ENCODE peak calls at places on chromosomes 5 and 9, in five cellular contexts. V is mammary epithelial cell, I is neural progenitor cell, F is neuronal stem cell, X is H9. P is an unnamed sample. For H3K4me1, the result is how much of the 10 kb centered on the place peaks cover.

GRCh38 chr5:178644826-178645545 is 18.1 kb upstream of the CLK4 start:
- DNase-seq in F (no peak), V (peak), X (no peak), I (no peak), P (no peak)

GRCh38 chr5:93890657-93891056 is 149.3 kb upstream of the POU5F2 start:
- DNase-seq in F (peak), V (no peak), X (no peak), I (peak), P (peak)

GRCh38 chr9:105065119-105066088 is 137.4 kb upstream of the ABCA1 start:
- DNase-seq in F (no peak), V (no peak), I (no peak), X (no peak), P (peak)

GRCh38 chr5:145027266-145027665 is 807.9 kb downstream of the PRELID2 start:
- DNase-seq in I (peak), V (no peak), F (no peak), X (no peak), P (no peak)

GRCh38 chr5:175444060-175444904 is at the start of gene DRD1:
- DNase-seq in X (peak), V (peak), I (peak), F (peak), P (peak)

GRCh38 chr9:134604834-134605233 is 36.8 kb upstream of the COL5A1 start:
- DNase-seq in X (no peak), I (no peak), F (no peak), V (no peak), P (no peak)

GRCh38 chr5:173775692-173776135 is 112.4 kb upstream of the CPEB4 start:
- DNase-seq in V (no peak), I (no peak), F (no peak), X (no peak), P (no peak)

GRCh38 chr9:117021881-117022280 is 334.8 kb downstream of the TRIM32 start:
- DNase-seq in V (no peak), X (no peak), I (no peak), F (no peak), P (no peak)

GRCh38 chr5:170266570-170267379 is 30.8 kb downstream of the LCP2 start:
- DNase-seq in X (no peak), I (peak), F (no peak), V (no peak), P (no peak)

GRCh38 chr5:112372543-112372942 is 46.5 kb downstream of the EPB41L4A start:
- DNase-seq in X (no peak), V (peak), I (no peak), F (no peak), P (no peak)

GRCh38 chr5:173963867-173964429 is 25.0 kb upstream of the C5orf47 start:
- DNase-seq in F (no peak), I (peak), V (peak), X (peak), P (peak)

GRCh38 chr5:59079622-59080620 is 497.0 kb downstream of the RAB3C start:
- DNase-seq in X (no peak), V (peak), I (no peak), F (no peak), P (peak)

GRCh38 chr9:134283111-134283515 is 43.1 kb upstream of the RXRA start:
- DNase-seq in I (no peak), X (no peak), F (no peak), V (peak), P (peak)

GRCh38 chr5:92500752-92501151 is 1080.3 kb downstream of the NR2F1-AS1 start:
- DNase-seq in F (no peak), V (no peak), I (no peak), X (no peak), P (no peak)

GRCh38 chr5:73031839-73032238 is 76.0 kb downstream of the FCHO2 start:
- DNase-seq in I (no peak), F (no peak), V (peak), X (no peak), P (peak)

GRCh38 chr5:139808481-139809330 is 13.1 kb downstream of the PSD2 start:
- DNase-seq in F (peak), X (peak), V (no peak), I (peak), P (peak)

GRCh38 chr5:143606043-143606752 is 202.7 kb upstream of the NR3C1 start:
- DNase-seq in X (no peak), I (no peak), V (peak), F (no peak), P (no peak)

GRCh38 chr9:12784461-12785250 is 9.8 kb downstream of the LURAP1L start:
- DNase-seq in V (peak), I (no peak), F (no peak), X (no peak), P (peak)

GRCh38 chr9:109906766-109907382 is 126.9 kb downstream of the PALM2AKAP2 start:
- DNase-seq in I (no peak), F (no peak), V (no peak), X (no peak), P (no peak)

GRCh38 chr5:910769-911160 is 18.1 kb downstream of the TRIP13 start:
- DNase-seq in V (no peak), F (no peak), X (no peak), I (no peak), P (no peak)

GRCh38 chr9:32579706-32580331 is 6.9 kb upstream of the NDUFB6 start:
- DNase-seq in X (peak), I (peak), F (peak), V (peak), P (peak)

GRCh38 chr5:6403416-6403815 is 25.1 kb upstream of the MED10 start:
- DNase-seq in I (no peak), V (no peak), X (no peak), F (no peak), P (no peak)

GRCh38 chr5:1836176-1836890 is 35.1 kb downstream of the NDUFS6 start:
- DNase-seq in F (no peak), V (no peak), I (no peak), X (no peak), P (no peak)

GRCh38 chr5:18000744-18001143 is 366.5 kb downstream of the TAF11L14 start:
- DNase-seq in X (no peak), I (no peak), F (no peak), V (peak), P (no peak)

GRCh38 chr5:10233505-10233904 is 16.2 kb downstream of the ATPSCKMT start:
- DNase-seq in F (peak), X (no peak), V (peak), I (peak), P (peak)

GRCh38 chr9:1469996-1470395 is 419.8 kb downstream of the DMRT2 start:
- DNase-seq in X (no peak), I (no peak), V (no peak), F (no peak), P (no peak)

GRCh38 chr5:86232246-86232645 is 385.5 kb upstream of the COX7C start:
- DNase-seq in I (no peak), F (no peak), X (no peak), V (no peak), P (no peak)

GRCh38 chr5:31786001-31786757 is 147.2 kb downstream of the PDZD2 start:
- DNase-seq in V (no peak), I (no peak), F (no peak), X (no peak), P (no peak)

GRCh38 chr5:143195496-143195895 is 208.0 kb downstream of the NR3C1 start:
- DNase-seq in I (no peak), V (peak), F (no peak), X (no peak), P (no peak)

GRCh38 chr5:100249870-100250269 is 285.3 kb upstream of the FAM174A start:
- DNase-seq in I (no peak), V (no peak), F (no peak), X (no peak), P (no peak)

GRCh38 chr5:40505031-40505430 is 174.7 kb upstream of the PTGER4 start:
- DNase-seq in V (no peak), X (no peak), F (no peak), I (no peak), P (no peak)

GRCh38 chr9:72292184-72292787 is 72.7 kb downstream of the ZFAND5 start:
- DNase-seq in X (no peak), V (peak), F (no peak), I (peak), P (peak)

GRCh38 chr9:72297516-72297915 is 67.5 kb downstream of the ZFAND5 start:
- DNase-seq in I (no peak), V (no peak), X (no peak), F (no peak), P (peak)

GRCh38 chr9:72292874-72293607 is 72.0 kb downstream of the ZFAND5 start:
- DNase-seq in X (no peak), F (no peak), V (peak), I (no peak), P (peak)

GRCh38 chr9:72299017-72299603 is 65.9 kb downstream of the ZFAND5 start:
- DNase-seq in F (no peak), V (no peak), X (no peak), I (no peak), P (no peak)

GRCh38 chr9:72294952-72295351 is 70.1 kb downstream of the ZFAND5 start:
- DNase-seq in X (no peak), I (no peak), F (no peak), V (no peak), P (peak)
- H3K4me1 ChIP-seq in X (under half), I (under half), F (under half), V (under half), P (under half)

GRCh38 chr9:16135916-16136315 is 583.1 kb downstream of the CCDC171 start:
- DNase-seq in V (no peak), X (no peak), I (no peak), F (no peak), P (no peak)

GRCh38 chr9:16133032-16133431 is 580.2 kb downstream of the CCDC171 start:
- DNase-seq in V (no peak), I (no peak), F (no peak), X (no peak), P (no peak)

GRCh38 chr9:16133556-16134227 is 580.8 kb downstream of the CCDC171 start:
- DNase-seq in I (peak), F (peak), X (peak), V (peak), P (peak)

GRCh38 chr9:16132513-16132912 is 579.7 kb downstream of the CCDC171 start:
- DNase-seq in F (no peak), V (no peak), I (no peak), X (no peak), P (no peak)

GRCh38 chr9:16134351-16134750 is 581.5 kb downstream of the CCDC171 start:
- DNase-seq in I (no peak), F (no peak), V (no peak), X (no peak), P (no peak)
- H2AFZ ChIP-seq in I (no peak), F (no peak), V (peak), X (no peak), P (no peak)

GRCh38 chr9:136313111-136314055 is 9.5 kb upstream of the CCDC187 start:
- DNase-seq in I (no peak), X (no peak), V (no peak), F (no peak), P (no peak)
- H3K4me1 ChIP-seq in I (under half), X (under half), V (under half), F (under half), P (under half)

DNA sequence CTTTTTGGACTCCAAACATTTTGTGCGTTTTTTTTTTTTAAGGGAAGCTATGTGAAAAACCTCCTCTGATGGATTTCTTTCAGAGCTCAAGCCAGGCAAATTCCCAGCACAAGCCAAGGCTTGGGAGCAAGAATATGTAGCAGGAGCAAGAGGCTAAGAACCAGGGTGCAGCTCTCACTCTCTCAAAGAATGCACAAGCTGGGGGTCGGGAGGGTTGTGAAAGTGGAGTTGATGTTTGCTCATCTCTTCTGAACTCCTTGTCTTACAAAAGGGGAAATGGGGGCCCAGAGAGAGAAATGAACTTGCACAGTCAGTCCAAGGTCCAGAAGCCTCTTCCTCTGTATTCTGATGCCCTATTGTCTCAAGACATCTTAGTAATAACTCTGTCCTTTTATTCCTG is 7.7 kb upstream of the TRAF1 start:
- DNase-seq in X (no peak), I (no peak), V (no peak), F (no peak), P (no peak)
- H2AFZ ChIP-seq in X (no peak), I (no peak), V (peak), F (no peak), P (no peak)

DNA sequence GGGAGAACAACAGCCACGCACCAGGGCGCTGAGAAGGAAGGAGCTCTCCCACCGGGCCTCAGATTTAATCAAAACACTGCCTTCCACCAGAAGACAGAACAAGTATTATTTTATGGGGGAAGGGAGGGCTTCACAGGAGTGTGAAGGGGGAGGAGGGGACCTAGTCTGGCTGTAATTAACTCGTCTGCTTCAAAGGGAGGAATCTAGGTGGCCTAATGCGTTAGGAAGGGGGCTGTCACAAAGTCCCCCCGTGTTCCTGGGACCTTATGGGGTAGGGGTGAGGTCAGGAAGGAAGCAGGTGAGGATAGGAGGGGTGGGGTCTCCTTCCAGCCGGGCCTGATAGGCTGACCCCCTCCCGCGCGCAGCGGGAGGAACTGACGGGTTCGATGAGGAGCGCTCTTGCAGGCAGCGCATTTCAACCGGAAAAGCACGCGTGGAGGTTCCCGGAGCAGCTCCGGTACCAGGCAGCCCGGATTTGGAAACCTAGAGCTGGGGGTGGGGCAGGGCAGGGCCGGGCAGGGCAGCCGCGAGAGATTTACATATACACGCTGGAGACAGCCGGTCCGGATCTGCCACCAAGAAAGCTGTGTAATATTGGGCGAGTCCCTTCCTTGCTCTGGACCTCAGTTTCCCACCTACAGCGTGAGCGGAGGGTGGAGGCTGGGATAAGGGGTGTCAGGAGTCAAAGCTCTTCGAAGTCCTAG is 2.0 kb downstream of the SHB start:
- DNase-seq in I (peak), F (no peak), X (no peak), V (peak), P (peak)
- H3K4me1 ChIP-seq in I (under half), F (under half), X (under half), V (under half), P (under half)

DNA sequence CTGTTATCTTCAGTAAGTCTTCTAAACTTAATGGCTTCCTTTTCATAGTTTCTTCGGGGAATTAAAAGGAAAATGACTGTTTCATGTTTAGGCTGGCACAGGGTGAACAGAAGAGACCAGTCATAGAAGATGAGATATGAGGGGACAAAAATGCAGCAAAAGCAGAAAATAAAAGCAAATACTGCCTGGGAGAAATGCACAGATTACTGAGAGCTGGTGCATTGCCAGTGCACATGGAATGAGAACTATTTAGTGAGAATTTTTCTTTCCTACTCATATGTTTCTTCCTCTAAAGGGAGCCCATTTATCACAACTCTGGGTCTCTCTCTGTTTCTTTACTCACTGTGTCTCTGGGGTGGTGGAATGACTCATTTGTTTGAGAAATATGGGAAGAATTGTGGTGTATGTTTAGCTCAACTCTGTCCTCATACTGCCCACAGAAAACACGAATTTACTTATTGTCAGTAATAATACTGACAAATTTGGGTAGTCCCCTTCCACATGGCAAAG is 25.9 kb upstream of the ANKRD55 start:
- DNase-seq in I (no peak), V (peak), X (no peak), F (no peak), P (peak)
- H2AFZ ChIP-seq in I (no peak), V (no peak), X (no peak), F (no peak), P (no peak)

DNA sequence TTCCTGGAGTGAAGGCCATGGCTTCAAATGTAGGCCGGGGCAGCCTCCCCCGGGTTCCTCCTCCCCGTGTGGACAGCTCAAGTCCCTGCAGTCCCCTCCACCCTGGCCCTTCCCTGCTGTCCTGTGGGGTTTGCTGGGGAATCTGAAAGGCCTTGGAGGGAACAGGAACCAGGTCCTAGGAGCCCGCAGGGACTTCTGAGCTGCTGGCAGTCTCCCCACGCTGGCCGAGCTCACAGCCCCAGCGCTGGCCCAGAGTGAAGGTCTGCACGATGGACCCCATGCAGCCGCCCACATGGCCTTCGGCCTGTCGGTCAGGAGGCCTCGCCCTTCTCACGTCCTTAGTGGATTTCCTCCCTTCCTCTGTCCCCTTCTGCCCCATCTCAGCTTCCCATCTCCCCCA is 25.7 kb upstream of the NOTCH1 start:
- DNase-seq in X (no peak), V (no peak), I (no peak), F (no peak), P (no peak)
- H3K4me1 ChIP-seq in X (under half), V (under half), I (under half), F (half or more), P (under half)

P was measured in hepatocyte.